ENCODE peak calls at places on chromosome 17, in six cellular contexts. B is stimulated activated CD4-positive, alpha-beta T cell treated with anti-CD3 and anti-CD28 coated beads, Interleukin-1b, Interleukin-23, amount 100 ng/mL, for 24 hours; M is activated CD4-positive, alpha-beta memory T cell treated with anti-CD3 and anti-CD28 coated beads, Interleukin-2, amount 10 ng/mL, durations not matched to agents 7 days and 5 days; W is GM10248; Q is left cardiac atrium; R is fibroblast of gingiva. K is an unnamed sample.

GRCh38 chr17:17714879-17715278 is 33.6 kb downstream of the RAI1 start:
- DNase-seq in R (no peak), M (no peak), W (no peak), B (no peak), Q (no peak), K (no peak)

GRCh38 chr17:52751051-52751450 is 592.5 kb upstream of the CA10 start:
- DNase-seq in M (no peak), R (no peak), W (no peak), Q (no peak), B (no peak), K (no peak)

GRCh38 chr17:58335779-58336455 is 7.3 kb upstream of the TSPOAP1 start:
- DNase-seq in M (peak), R (no peak), B (no peak), W (peak), Q (no peak), K (no peak)

GRCh38 chr17:263271-263670 is 81.8 kb upstream of the DOC2B start:
- DNase-seq in R (no peak), B (no peak), Q (peak), W (no peak), M (no peak), K (no peak)

GRCh38 chr17:37527249-37527851 is 37.7 kb downstream of the DUSP14 start:
- DNase-seq in M (no peak), R (peak), B (no peak), Q (no peak), W (peak), K (no peak)

GRCh38 chr17:17809527-17810373 is 27.0 kb downstream of the SREBF1 start:
- DNase-seq in Q (peak), B (no peak), R (peak), W (no peak), M (no peak), K (no peak)

GRCh38 chr17:40687106-40687505 is 16.4 kb downstream of the KRT24 start:
- DNase-seq in Q (no peak), B (no peak), W (no peak), R (no peak), M (no peak), K (no peak)

GRCh38 chr17:80409626-80410025 is 5.3 kb upstream of the ENDOV start:
- DNase-seq in M (no peak), R (no peak), W (no peak), Q (no peak), B (no peak), K (no peak)

GRCh38 chr17:67056746-67057490 is 12.6 kb downstream of the CACNG1 start:
- DNase-seq in B (no peak), M (peak), Q (no peak), R (no peak), W (no peak), K (no peak)

GRCh38 chr17:57993471-57994365 is 5.7 kb upstream of the VEZF1 start:
- DNase-seq in Q (no peak), W (peak), M (no peak), R (no peak), B (no peak), K (no peak)

GRCh38 chr17:17804007-17804406 is 32.8 kb downstream of the SREBF1 start:
- DNase-seq in Q (no peak), W (no peak), B (no peak), R (no peak), M (no peak), K (no peak)

GRCh38 chr17:12089809-12090384 is 69.2 kb downstream of the MAP2K4 start:
- DNase-seq in R (peak), M (no peak), B (no peak), W (no peak), Q (no peak), K (no peak)

GRCh38 chr17:19376799-19377198 is 1.5 kb upstream of the MAPK7 start:
- DNase-seq in M (no peak), R (no peak), B (no peak), W (no peak), Q (no peak), K (no peak)

GRCh38 chr17:4206945-4207344 is 56.8 kb downstream of the ANKFY1 start:
- DNase-seq in B (no peak), R (no peak), Q (no peak), M (no peak), W (no peak), K (no peak)

GRCh38 chr17:66373944-66374817 is 71.8 kb downstream of the PRKCA start:
- DNase-seq in B (peak), R (no peak), Q (peak), W (no peak), M (peak), K (no peak)

GRCh38 chr17:39714234-39714633 is 14.4 kb downstream of the ERBB2 start:
- DNase-seq in W (no peak), B (no peak), M (no peak), R (no peak), Q (no peak), K (no peak)

GRCh38 chr17:35804658-35805192 is 4.6 kb upstream of the TAF15 start:
- DNase-seq in M (peak), B (no peak), Q (no peak), W (peak), R (peak), K (no peak)

GRCh38 chr17:51442112-51442865 is 181.9 kb downstream of the UTP18 start:
- DNase-seq in R (no peak), W (no peak), Q (no peak), M (no peak), B (no peak), K (no peak)

GRCh38 chr17:57455063-57455914 is 199.0 kb downstream of the MSI2 start:
- DNase-seq in Q (no peak), M (peak), B (no peak), W (peak), R (no peak), K (no peak)

GRCh38 chr17:47200325-47200663 is 8.9 kb upstream of the MYL4 start:
- DNase-seq in M (no peak), R (no peak), Q (no peak), B (no peak), W (no peak), K (no peak)

GRCh38 chr17:68437979-68438877 is 19.1 kb downstream of the WIPI1 start:
- DNase-seq in W (peak), R (no peak), Q (peak), B (no peak), M (peak), K (no peak)

GRCh38 chr17:50893183-50893993 is 27.2 kb upstream of the TOB1 start:
- DNase-seq in Q (no peak), W (no peak), B (no peak), R (no peak), M (no peak), K (no peak)

GRCh38 chr17:2233441-2233947 is 70.1 kb downstream of the SMG6 start:
- DNase-seq in M (no peak), B (no peak), R (no peak), Q (peak), W (no peak), K (no peak)

GRCh38 chr17:1764274-1764673 is 2.4 kb downstream of the SERPINF1 start:
- DNase-seq in W (no peak), Q (peak), R (peak), B (no peak), M (peak), K (no peak)

GRCh38 chr17:68782829-68783228 is 172.4 kb downstream of the ABCA8 start:
- DNase-seq in Q (no peak), M (no peak), R (peak), B (no peak), W (no peak), K (no peak)

K was measured in GOT3.